ENCODE peak calls at places on chromosomes 5 and 9, in six cellular contexts. Q, R, F, C, M and V are unnamed samples. For H3K36me3, the result is how much of the 10 kb centered on the place peaks cover.

GRCh38 chr9:114958021-114958846 is 27.8 kb upstream of the TNFSF8 start:
- DNase-seq in F (peak), C (no peak), M (peak), R (peak), Q (peak), V (no peak)

GRCh38 chr5:57410374-57411320 is 72.0 kb downstream of the ACTBL2 start:
- DNase-seq in F (no peak), Q (no peak), C (no peak), R (no peak), M (no peak), V (peak)

GRCh38 chr5:150262502-150262901 is 27.1 kb downstream of the CAMK2A start:
- DNase-seq in F (no peak), Q (no peak), M (no peak), R (no peak), C (no peak), V (no peak)

GRCh38 chr9:77916410-77916819 is 115.2 kb downstream of the GNAQ start:
- DNase-seq in R (no peak), M (no peak), Q (no peak), F (no peak), C (no peak), V (no peak)

GRCh38 chr9:13459071-13459470 is 179.6 kb upstream of the MPDZ start:
- DNase-seq in C (no peak), Q (no peak), R (no peak), M (no peak), F (no peak), V (no peak)

GRCh38 chr5:141192110-141192725 is at the start of gene PCDHB10:
- DNase-seq in F (no peak), M (peak), R (no peak), C (peak), Q (peak), V (no peak)

GRCh38 chr5:159510282-159510681 is 180.0 kb upstream of the IL12B start:
- DNase-seq in M (peak), Q (no peak), R (peak), F (peak), C (peak), V (no peak)

GRCh38 chr5:140391732-140392131 is 9.9 kb upstream of the ANKHD1 start:
- DNase-seq in R (no peak), C (no peak), F (no peak), Q (no peak), M (no peak), V (no peak)

GRCh38 chr9:87122947-87123685 is 175.8 kb upstream of the GAS1 start:
- DNase-seq in M (peak), Q (no peak), F (no peak), R (no peak), C (peak), V (no peak)

GRCh38 chr5:79093762-79094161 is 17.8 kb upstream of the BHMT start:
- DNase-seq in M (no peak), F (no peak), C (no peak), R (no peak), Q (no peak), V (no peak)

GRCh38 chr9:69380811-69381210 is 55.8 kb downstream of the ENTREP1 start:
- DNase-seq in C (no peak), R (no peak), F (no peak), Q (no peak), M (no peak), V (no peak)

GRCh38 chr9:109455391-109455790 is 42.7 kb downstream of the PTPN3 start:
- DNase-seq in C (no peak), F (no peak), R (no peak), M (no peak), Q (no peak), V (no peak)

DNA sequence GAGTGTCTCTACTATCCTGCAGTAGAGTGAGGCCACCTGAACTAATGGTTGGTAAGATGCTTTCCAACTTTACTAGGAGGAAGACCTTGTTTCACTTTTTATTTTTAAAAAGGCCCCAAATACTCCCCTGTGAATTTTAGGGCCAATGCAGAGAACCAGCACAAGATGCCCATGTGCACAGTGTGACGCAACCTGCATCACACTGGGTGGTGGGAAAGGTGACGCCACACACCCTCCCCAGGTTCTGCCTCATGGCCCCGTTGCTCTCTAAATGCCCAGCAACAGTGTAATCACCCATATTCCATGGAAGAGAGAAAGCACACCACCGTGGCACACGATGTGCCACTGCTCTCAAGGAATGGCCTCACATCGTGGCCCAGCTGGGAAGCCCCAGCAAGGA is 6.4 kb downstream of the SURF4 start:
- DNase-seq in F (no peak), C (no peak), Q (peak), M (no peak), R (no peak), V (no peak)
- H3K36me3 ChIP-seq in F (under half), C (half or more), Q (half or more), M (half or more), R (under half), V (half or more)

GRCh38 chr5:69503144-69503488 is 10.5 kb downstream of the OCLN start:
- DNase-seq in Q (no peak), C (no peak), F (no peak), M (no peak), R (no peak), V (no peak)
- H3K27ac ChIP-seq in Q (no peak), C (peak), F (no peak), M (peak), R (no peak), V (no peak)

GRCh38 chr9:93666279-93666784 is 89.9 kb downstream of the PHF2 start:
- DNase-seq in F (peak), M (no peak), C (no peak), Q (no peak), R (peak), V (no peak)
- H3K36me3 ChIP-seq in F (half or more), M (under half), C (under half), Q (under half), R (under half), V (under half)

GRCh38 chr5:177578331-177578730 is 13.7 kb upstream of the TMED9 start:
- DNase-seq in F (no peak), M (no peak), C (no peak), R (no peak), Q (no peak), V (no peak)
- H3K27ac ChIP-seq in F (no peak), M (no peak), C (no peak), R (no peak), Q (no peak), V (no peak)

GRCh38 chr5:6606884-6607558 is 25.8 kb downstream of the NSUN2 start:
- DNase-seq in F (no peak), Q (no peak), R (no peak), C (no peak), M (no peak), V (no peak)
- H3K36me3 ChIP-seq in F (half or more), Q (half or more), R (half or more), C (half or more), M (under half), V (half or more)

DNA sequence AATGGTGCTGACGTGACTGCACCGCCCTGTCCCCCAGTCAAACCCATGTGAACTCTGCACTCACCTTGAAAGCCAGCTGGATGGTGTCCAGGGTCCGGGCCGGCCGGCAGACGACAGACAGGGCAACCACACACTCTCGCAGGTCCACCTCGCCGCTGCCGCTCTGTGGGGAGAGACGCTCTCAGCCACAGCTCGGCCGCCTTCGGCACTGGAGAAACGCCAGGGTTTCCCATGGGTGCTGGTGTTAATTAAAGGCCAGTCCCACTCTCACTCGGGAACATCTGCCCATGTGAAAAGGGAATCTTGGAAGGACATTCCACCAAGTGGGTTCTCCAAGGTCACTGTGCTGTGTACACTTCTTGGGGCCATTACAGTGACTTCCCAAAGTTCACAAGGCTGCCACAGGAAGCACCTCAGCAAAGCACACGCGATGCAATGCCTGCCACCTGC is 25.5 kb upstream of the SLC6A3 start:
- DNase-seq in M (no peak), C (no peak), F (no peak), R (peak), Q (no peak), V (no peak)
- H3K27ac ChIP-seq in M (no peak), C (no peak), F (no peak), R (no peak), Q (no peak), V (no peak)

GRCh38 chr5:106759581-106759980 is 911.2 kb downstream of the EFNA5 start:
- DNase-seq in C (no peak), F (no peak), R (no peak), Q (no peak), M (peak), V (no peak)
- H3K36me3 ChIP-seq in C (under half), F (under half), R (under half), Q (under half), M (under half), V (under half)

GRCh38 chr5:172954751-172955159 is 4.5 kb upstream of the RPL26L1 start:
- DNase-seq in R (no peak), M (no peak), C (peak), F (no peak), Q (no peak), V (no peak)
- H3K27ac ChIP-seq in R (peak), M (peak), C (peak), F (no peak), Q (no peak), V (no peak)